ENCODE peak calls at places on chromosomes 13 and 19, in five cellular contexts. X, C, V, T and K are unnamed samples.

GRCh38 chr19:13291913-13292312 is 141.7 kb downstream of the IER2 start:
- DNase-seq in T (no peak), X (no peak), V (no peak), C (no peak), K (no peak)

GRCh38 chr19:16301999-16302694 is 22.5 kb upstream of the KLF2 start:
- DNase-seq in V (no peak), X (no peak), T (no peak), C (no peak), K (no peak)

GRCh38 chr19:2166741-2167738 is 3.3 kb downstream of the DOT1L start:
- DNase-seq in T (peak; percentile 95), V (peak; percentile 27), C (no peak), X (peak; percentile 80), K (no peak)

GRCh38 chr13:108496364-108497215 is 132.8 kb upstream of the MYO16 start:
- DNase-seq in C (no peak), X (no peak), T (no peak), V (no peak), K (no peak)

GRCh38 chr19:1057185-1057857 is 9.6 kb upstream of the ARHGAP45 start:
- DNase-seq in V (peak; percentile 22), T (no peak), C (no peak), X (no peak), K (no peak)

GRCh38 chr13:33235564-33235963 is 50.0 kb downstream of the STARD13 start:
- DNase-seq in C (no peak), X (no peak), V (no peak), T (no peak), K (no peak)

GRCh38 chr13:111008351-111008750 is 93.5 kb upstream of the ANKRD10 start:
- DNase-seq in X (no peak), T (no peak), C (no peak), V (no peak), K (no peak)

GRCh38 chr13:28744656-28745055 is 25.9 kb upstream of the SLC46A3 start:
- DNase-seq in C (no peak), X (no peak), T (no peak), V (no peak), K (no peak)

GRCh38 chr13:23622991-23623390 is 52.8 kb downstream of the TNFRSF19 start:
- DNase-seq in X (no peak), C (no peak), T (no peak), V (no peak), K (no peak)

GRCh38 chr13:99307648-99308339 is 595 bp upstream of the GPR183 start:
- DNase-seq in T (no peak), C (no peak), X (no peak), V (no peak), K (no peak)

GRCh38 chr13:39538826-39539555 is 64.0 kb downstream of the LHFPL6 start:
- DNase-seq in V (no peak), X (no peak), C (no peak), T (no peak), K (no peak)

GRCh38 chr13:97798171-97798821 is 155.2 kb upstream of the IPO5 start:
- DNase-seq in V (no peak), X (no peak), T (no peak), C (no peak), K (no peak)